ENCODE peak calls at places on chromosomes 16 and 17, in five cellular contexts. S is fibroblast of lung, X is PC-9, L is H1, B is GM23248. I is an unnamed sample.

GRCh38 chr16:67647111-67647651 is 2.2 kb downstream of the CARMIL2 start:
- DNase-seq in B (no peak), X (no peak), L (no peak), S (no peak), I (no peak)

GRCh38 chr17:75181608-75182318 is 996 bp downstream of the SUMO2 start:
- DNase-seq in S (no peak), L (no peak), B (peak), X (peak), I (no peak)

GRCh38 chr17:30600830-30601494 is 123.8 kb downstream of the GOSR1 start:
- DNase-seq in L (no peak), S (peak), B (peak), X (peak), I (no peak)

GRCh38 chr17:47733047-47733413 is at the start of gene TBX21:
- DNase-seq in L (peak), X (peak), S (peak), B (peak), I (no peak)

GRCh38 chr16:27273670-27274522 is 5.3 kb upstream of the NSMCE1 start:
- DNase-seq in X (no peak), S (peak), B (peak), L (peak), I (no peak)

GRCh38 chr16:84314814-84315213 is 20.1 kb downstream of the WFDC1 start:
- DNase-seq in X (no peak), S (no peak), L (no peak), B (peak), I (no peak)

GRCh38 chr16:74874912-74875311 is 100.3 kb upstream of the FA2H start:
- DNase-seq in B (no peak), L (no peak), X (peak), S (no peak), I (no peak)

GRCh38 chr17:46047398-46047797 is 48.3 kb downstream of the STH start:
- DNase-seq in S (no peak), X (no peak), B (no peak), L (no peak), I (no peak)

GRCh38 chr16:1870365-1871082 is 1.4 kb downstream of the MEIOB start:
- DNase-seq in L (no peak), S (peak), B (peak), X (no peak), I (no peak)

GRCh38 chr17:61794792-61795191 is 68.5 kb downstream of the BRIP1 start:
- DNase-seq in B (no peak), S (no peak), L (no peak), X (no peak), I (no peak)

GRCh38 chr16:71883193-71883848 is 661 bp downstream of the ZNF821 start:
- DNase-seq in S (peak), X (peak), B (peak), L (peak), I (no peak)

GRCh38 chr16:89478576-89479221 is 11.7 kb downstream of the ANKRD11 start:
- DNase-seq in B (peak), X (no peak), L (no peak), S (peak), I (no peak)

GRCh38 chr16:88650749-88651275 is at the start of gene CYBA:
- DNase-seq in L (peak), S (peak), X (no peak), B (peak), I (no peak)

GRCh38 chr17:82370471-82371332 is 863 bp upstream of the UTS2R start:
- DNase-seq in L (no peak), S (no peak), B (peak), X (no peak), I (no peak)

GRCh38 chr17:82371333-82372062 is at the start of gene UTS2R:
- DNase-seq in S (no peak), X (no peak), L (no peak), B (no peak), I (no peak)

GRCh38 chr17:82372591-82373452 is 1.3 kb downstream of the UTS2R start:
- DNase-seq in X (no peak), B (no peak), L (no peak), S (no peak), I (no peak)

GRCh38 chr17:82373731-82374625 is 2.4 kb downstream of the UTS2R start:
- DNase-seq in B (no peak), L (no peak), X (no peak), S (no peak), I (no peak)

DNA sequence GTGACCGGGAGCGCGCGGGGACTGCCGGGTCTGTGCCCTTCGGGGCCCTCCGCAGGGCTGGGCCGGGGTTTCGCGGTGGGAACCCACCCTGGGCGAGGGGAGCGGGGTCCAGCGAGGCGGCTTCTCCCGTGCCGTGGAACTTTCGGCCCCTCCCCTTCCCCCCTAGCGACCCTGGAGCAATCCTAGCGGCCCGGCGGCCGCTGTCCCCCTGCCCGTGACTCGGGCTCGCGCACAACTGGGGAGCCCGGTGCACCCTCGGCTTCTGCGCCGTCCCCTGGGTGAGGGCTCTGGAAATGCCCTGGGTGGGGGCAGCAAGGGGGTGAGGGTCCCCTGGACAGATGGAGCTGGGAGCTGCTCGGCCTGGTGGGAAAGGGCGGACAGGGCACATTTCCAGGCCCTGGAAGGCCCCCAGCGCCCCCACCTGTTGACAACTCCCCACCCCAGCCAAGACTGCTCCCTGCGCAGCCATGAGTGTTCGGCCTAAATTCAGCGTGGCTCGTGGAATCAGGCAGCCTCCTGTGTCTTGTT is 562 bp downstream of the UTS2R start:
- DNase-seq in L (no peak), X (no peak), S (no peak), B (no peak), I (no peak)
- TF ChIP-seq EZH2 in L (peak), X (no peak), S (peak), B (no peak), I (no peak)

GRCh38 chr17:5584383-5584951 is at the start of gene NLRP1:
- DNase-seq in L (no peak), S (peak), X (peak), B (peak), I (peak)
- H3K4me3 ChIP-seq in L (no peak), S (peak), X (no peak), B (peak), I (peak)

DNA sequence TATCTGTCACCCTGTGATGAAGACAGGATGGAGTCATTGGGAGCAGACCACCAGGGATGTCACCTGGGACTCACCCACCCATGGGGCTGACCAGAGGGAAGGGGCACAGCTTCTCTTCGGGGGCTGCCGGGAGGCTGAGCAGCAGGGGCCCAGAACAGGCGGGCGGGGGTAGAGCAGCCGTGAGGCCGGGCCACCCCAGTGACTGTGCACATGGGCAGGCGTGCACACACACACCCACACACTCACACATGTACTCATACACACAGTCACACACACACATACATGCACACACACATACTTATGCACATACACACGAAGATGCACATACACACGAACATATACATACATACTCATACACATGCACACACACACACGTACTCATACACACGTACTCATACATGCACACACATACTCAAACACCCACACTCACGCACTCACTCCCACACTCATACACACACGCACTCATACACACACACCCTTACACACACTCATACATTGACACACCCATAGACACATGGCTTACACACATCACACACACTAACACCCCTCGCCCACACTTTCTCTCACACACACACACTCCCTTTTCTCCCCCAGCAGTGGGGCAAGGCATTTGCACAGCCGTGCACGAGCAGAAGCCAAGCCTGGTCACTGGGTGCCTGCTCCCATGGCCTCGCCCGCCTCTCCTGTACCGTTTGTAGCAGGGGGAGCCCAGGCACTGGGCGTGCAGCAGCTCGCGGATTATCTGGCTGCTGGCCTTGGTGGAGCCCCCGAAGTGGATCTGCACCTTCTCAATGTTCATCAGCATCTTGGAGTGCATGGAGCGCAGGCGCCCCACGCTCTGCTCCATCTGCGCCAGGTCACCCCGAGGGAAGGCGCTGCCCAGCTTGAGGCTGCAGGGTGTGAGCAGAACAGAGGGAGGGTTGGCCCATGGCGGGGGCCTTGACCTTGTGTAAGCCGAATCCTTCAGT is 12.4 kb downstream of the UBALD2 start:
- DNase-seq in X (no peak), L (no peak), S (no peak), B (no peak), I (no peak)
- TF ChIP-seq EZH2 in X (no peak), L (no peak), S (no peak), B (no peak), I (no peak)

GRCh38 chr16:24696699-24697098 is 32.8 kb upstream of the TNRC6A start:
- DNase-seq in S (no peak), B (no peak), X (no peak), L (no peak), I (no peak)

GRCh38 chr16:24701521-24701951 is 27.9 kb upstream of the TNRC6A start:
- DNase-seq in L (no peak), X (peak), S (peak), B (peak), I (no peak)

GRCh38 chr16:24698314-24698713 is 31.1 kb upstream of the TNRC6A start:
- DNase-seq in X (no peak), S (no peak), B (no peak), L (no peak), I (no peak)

GRCh38 chr16:24699151-24699723 is 30.2 kb upstream of the TNRC6A start:
- DNase-seq in X (no peak), L (no peak), S (no peak), B (no peak), I (no peak)

DNA sequence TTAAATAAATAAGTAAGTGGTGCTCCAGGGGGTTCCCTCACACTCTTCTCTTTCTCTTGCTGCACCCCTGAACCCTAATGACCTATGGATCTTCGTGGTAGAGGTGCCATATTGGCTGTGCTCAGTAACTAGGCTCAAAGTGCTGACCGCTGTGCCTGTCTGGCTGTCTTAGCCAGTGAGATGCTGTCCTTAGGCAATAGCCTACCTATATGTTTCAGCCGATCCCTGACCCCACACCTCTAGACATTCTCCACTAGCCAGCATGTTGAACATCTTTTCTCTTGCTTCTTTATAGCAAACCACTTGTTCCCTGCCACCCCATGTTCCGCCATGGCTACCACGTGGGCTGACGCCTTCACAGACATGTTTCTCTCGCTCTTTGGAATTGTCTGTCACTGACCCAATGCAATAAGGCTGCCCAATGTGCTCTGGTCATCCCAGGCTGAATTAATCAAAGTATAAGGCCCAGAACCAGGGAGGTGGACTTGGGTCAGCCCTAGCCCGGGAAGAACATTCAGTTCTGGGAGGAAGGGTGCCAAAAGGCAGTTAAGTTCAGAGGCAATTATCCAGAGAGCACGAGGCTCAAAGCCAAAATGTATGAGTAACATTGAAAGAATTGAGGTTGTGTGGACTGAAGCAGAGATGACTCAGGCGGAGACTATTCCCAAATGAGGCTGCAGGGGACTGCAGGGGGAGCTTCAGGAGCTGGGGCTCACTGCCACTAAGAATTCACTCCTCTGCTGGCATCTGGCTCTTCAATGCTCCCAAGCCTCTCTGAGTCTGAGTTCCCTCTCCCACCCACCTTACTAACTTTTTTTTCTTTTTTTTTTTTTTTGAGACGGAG is 28.7 kb upstream of the TNRC6A start:
- DNase-seq in L (no peak), X (peak), B (peak), S (peak), I (no peak)
- H3K4me3 ChIP-seq in L (no peak), X (peak), B (peak), S (no peak), I (no peak)

GRCh38 chr17:43906951-43907424 is 348 bp downstream of the MPP2 start:
- DNase-seq in X (no peak), S (no peak), L (no peak), B (peak), I (no peak)

GRCh38 chr17:43905985-43906852 is 1.1 kb downstream of the MPP2 start:
- DNase-seq in S (peak), X (no peak), B (peak), L (peak), I (no peak)

GRCh38 chr17:43905400-43905984 is 1.8 kb downstream of the MPP2 start:
- DNase-seq in B (no peak), S (no peak), X (no peak), L (peak), I (no peak)

GRCh38 chr17:43908111-43908721 is 880 bp upstream of the MPP2 start:
- DNase-seq in B (peak), S (peak), L (peak), X (no peak), I (no peak)

DNA sequence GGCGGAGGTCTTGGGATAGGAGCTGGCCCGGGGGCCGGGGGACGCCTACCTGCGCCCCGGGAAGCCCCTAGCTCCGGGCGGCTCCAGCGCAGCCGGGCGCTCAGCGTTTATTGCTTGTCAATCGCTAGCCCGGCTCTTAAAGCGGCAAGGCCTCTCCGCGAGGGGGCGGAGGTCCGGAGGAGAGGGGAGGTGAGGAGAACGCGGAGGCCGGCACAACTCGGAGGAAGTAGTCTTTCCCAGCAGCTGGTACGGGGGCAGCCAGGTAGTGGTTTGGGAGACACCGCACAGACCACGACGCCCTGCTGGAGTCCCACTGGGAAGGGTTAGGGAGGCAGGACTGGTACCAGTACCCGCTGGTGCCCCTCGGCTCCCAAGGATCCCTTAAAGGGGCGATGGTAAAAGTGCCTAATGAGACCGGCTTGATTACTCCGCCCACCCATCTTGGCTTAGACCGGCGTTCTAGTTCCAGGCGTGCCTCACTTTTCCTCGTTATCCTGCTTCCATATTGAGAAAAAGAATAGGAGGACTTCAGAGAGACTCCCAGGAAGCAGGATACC is at the start of gene MPP2:
- DNase-seq in X (no peak), S (peak), L (peak), B (peak), I (no peak)
- TF ChIP-seq EZH2 in X (no peak), S (no peak), L (no peak), B (no peak), I (no peak)

DNA sequence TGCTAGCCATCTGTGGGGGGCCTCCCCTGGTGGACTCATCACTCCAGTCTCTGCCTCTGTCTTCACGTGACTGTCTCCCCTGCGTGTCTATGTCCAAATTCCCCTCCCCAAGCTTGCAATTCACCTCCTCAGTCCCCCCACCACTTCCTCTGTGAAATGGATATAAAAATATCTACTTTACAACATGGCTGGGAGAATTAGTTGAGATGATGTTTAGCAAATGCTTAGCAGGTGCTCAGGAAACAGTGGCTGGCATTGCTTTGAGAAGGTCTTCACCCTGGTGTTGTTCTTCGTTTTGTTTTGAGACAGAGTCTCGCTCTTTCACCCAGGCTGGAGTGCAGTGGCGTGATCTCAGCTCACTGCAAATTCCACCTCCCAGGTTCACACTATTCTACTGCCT is 8.3 kb upstream of the ZCCHC14 start:
- DNase-seq in X (no peak), L (no peak), S (no peak), B (no peak), I (no peak)
- H3K4me3 ChIP-seq in X (no peak), L (no peak), S (no peak), B (no peak), I (no peak)

DNA sequence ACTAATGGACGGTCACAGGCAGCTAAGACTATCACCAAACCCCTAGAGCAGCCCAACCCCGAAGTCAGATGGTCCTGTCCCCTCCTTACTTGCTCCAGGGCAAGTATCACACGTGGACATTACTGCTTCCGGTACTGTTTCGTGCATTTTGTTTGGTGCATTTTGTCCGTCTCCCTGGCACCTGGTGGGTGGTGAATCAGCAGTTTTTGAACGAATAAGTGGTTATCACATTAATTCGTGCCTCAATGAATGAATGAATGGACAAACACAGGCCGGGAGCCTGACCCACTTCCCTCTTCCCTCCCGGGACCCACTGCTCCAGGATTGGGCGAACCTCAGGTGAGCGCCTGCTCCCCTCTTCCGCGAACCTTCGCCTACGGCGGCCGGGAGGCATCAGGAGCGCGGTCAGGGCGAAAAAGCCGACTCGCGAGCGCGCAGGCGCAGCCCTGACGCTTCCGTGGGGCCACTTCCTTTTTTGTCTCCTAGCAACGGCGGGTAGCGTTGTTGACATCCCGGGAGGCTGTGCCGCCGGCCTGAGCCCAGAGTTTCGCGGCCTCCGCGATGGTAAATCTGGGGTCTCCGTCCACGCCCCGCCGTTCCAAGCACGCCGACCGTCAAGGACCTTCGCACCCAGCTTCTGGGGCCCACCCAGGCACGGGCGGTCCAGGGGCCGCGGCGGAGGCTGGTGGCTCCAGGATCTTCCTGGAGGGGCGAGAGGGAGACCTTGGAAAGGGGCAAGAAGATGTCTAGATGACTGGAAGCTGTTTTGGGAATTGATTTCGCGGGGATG is at the start of gene DYNLRB2:
- DNase-seq in X (peak), S (peak), B (peak), L (peak), I (peak)
- TF ChIP-seq EZH2 in X (no peak), S (no peak), B (no peak), L (no peak), I (no peak)